ENCODE peak calls at places on chromosomes 6 and 20, in nine cellular contexts. F, T, Z, S, N, P, V, J and I are unnamed samples. For H3K4me1, the result is how much of the 10 kb centered on the place peaks cover.

GRCh38 chr6:36808634-36809033 is 30.6 kb downstream of the CPNE5 start:
- DNase-seq in F (no peak), T (no peak), Z (no peak), S (no peak), N (no peak), P (no peak), V (no peak), J (no peak), I (no peak)

GRCh38 chr6:34934516-34934915 is 45.5 kb downstream of the ANKS1A start:
- DNase-seq in F (peak), T (no peak), Z (no peak), S (no peak), N (peak), P (no peak), V (peak), J (no peak), I (no peak)

GRCh38 chr6:11025094-11025493 is 19.0 kb downstream of the ELOVL2 start:
- DNase-seq in F (no peak), T (no peak), Z (no peak), S (no peak), N (no peak), P (no peak), V (no peak), J (no peak), I (no peak)

GRCh38 chr20:16170406-16170971 is 402.8 kb downstream of the KIF16B start:
- DNase-seq in F (no peak), T (no peak), Z (no peak), S (no peak), N (no peak), P (no peak), V (no peak), J (no peak), I (no peak)

GRCh38 chr20:17138237-17138636 is 88.6 kb upstream of the PCSK2 start:
- DNase-seq in F (no peak), T (peak), Z (no peak), S (no peak), N (no peak), P (no peak), V (no peak), J (no peak), I (no peak)

GRCh38 chr6:143673638-143674037 is 4.1 kb upstream of the PHACTR2 start:
- DNase-seq in F (no peak), T (peak), Z (peak), S (no peak), N (no peak), P (no peak), V (no peak), J (peak), I (no peak)

GRCh38 chr20:35011589-35012226 is 56.0 kb downstream of the MYH7B start:
- DNase-seq in F (no peak), T (no peak), Z (no peak), S (no peak), N (peak), P (no peak), V (no peak), J (no peak), I (no peak)

GRCh38 chr6:135314543-135314942 is 133.4 kb downstream of the MYB start:
- DNase-seq in F (no peak), T (no peak), Z (no peak), S (no peak), N (no peak), P (no peak), V (no peak), J (no peak), I (no peak)

GRCh38 chr20:7714549-7714948 is 225.7 kb downstream of the HAO1 start:
- DNase-seq in F (no peak), T (no peak), Z (no peak), S (no peak), N (no peak), P (no peak), V (no peak), J (no peak), I (no peak)

GRCh38 chr6:104855507-104855906 is 4.2 kb downstream of the HACE1 start:
- DNase-seq in F (no peak), T (no peak), Z (no peak), S (no peak), N (no peak), P (no peak), V (no peak), J (no peak), I (no peak)

GRCh38 chr20:50690979-50691584 is at the start of gene RIPOR3:
- DNase-seq in F (no peak), T (peak), Z (peak), S (no peak), N (peak), P (no peak), V (peak), J (peak), I (no peak)

GRCh38 chr20:14344746-14345145 is 7.3 kb upstream of the FLRT3 start:
- DNase-seq in F (no peak), T (peak), Z (no peak), S (no peak), N (no peak), P (no peak), V (no peak), J (peak), I (no peak)

GRCh38 chr6:16576391-16577368 is 184.6 kb downstream of the ATXN1 start:
- DNase-seq in F (no peak), T (no peak), Z (no peak), S (no peak), N (no peak), P (no peak), V (no peak), J (no peak), I (no peak)

GRCh38 chr20:38315290-38315966 is 11.5 kb downstream of the BPI start:
- DNase-seq in F (no peak), T (no peak), Z (no peak), S (no peak), N (no peak), P (no peak), V (no peak), J (peak), I (no peak)

GRCh38 chr20:50190251-50191064 is at the start of gene CEBPB:
- DNase-seq in F (peak), T (peak), Z (peak), S (peak), N (peak), P (peak), V (peak), J (peak), I (peak)

GRCh38 chr20:31764641-31765305 is 25.7 kb downstream of the TPX2 start:
- DNase-seq in F (no peak), T (no peak), Z (no peak), S (no peak), N (no peak), P (no peak), V (no peak), J (no peak), I (no peak)

DNA sequence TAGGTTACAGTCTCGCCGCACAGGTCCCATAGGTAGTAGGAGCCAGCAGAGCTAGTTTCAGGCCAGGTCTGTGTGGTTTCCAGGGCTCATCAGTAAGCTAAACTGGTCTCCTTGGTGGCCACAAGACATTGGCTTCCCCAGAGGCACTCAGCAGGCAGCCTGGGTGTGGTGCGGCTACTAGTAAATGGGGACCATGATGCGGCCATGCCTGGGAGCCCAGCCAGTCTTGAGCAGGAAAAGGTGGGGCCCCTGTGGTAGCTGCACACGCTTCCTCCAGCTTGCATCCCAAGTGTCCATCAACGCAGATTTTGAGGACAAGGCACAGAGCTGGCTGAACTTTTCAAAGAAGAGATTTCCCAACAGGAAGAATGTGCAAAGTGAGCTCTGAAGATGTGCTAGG is 107.5 kb upstream of the NAA20 start:
- DNase-seq in F (no peak), T (no peak), Z (no peak), S (no peak), N (peak), P (no peak), V (peak), J (no peak), I (no peak)
- H3K4me1 ChIP-seq in F (under half), T (under half), Z (under half), S (under half), N (under half), P (under half), V (under half), J (under half), I (under half)

GRCh38 chr6:149751239-149751638 is 1.7 kb downstream of the PCMT1 start:
- DNase-seq in F (no peak), T (no peak), Z (no peak), S (no peak), N (no peak), P (no peak), V (no peak), J (no peak), I (no peak)
- H3K4me1 ChIP-seq in F (under half), T (under half), Z (under half), S (under half), N (under half), P (under half), V (under half), J (under half), I (under half)

DNA sequence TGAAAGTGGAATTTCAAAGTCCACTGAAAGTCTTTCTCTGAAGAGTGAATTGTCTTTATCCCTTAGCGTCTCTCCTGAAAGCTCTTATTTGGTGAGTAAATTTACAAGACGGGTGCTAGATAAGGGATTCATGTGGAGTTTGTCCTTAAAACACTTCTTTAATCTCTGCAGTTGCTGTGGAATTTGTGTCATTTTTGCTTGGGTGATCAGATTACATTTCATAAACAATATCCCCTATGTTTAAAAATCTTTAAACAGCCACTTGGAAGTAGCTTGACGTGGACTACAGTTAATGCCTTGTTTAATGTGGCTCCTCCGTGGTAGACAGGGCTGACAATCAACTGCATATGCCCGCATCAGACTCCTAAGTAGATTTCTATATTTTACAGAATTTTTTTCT is 175.4 kb upstream of the ZNF217 start:
- DNase-seq in F (no peak), T (no peak), Z (no peak), S (no peak), N (no peak), P (no peak), V (no peak), J (no peak), I (no peak)
- H3K4me1 ChIP-seq in F (under half), T (under half), Z (under half), S (under half), N (under half), P (under half), V (under half), J (under half), I (under half)

GRCh38 chr6:45493761-45494160 is 116.0 kb upstream of the SUPT3H start:
- DNase-seq in F (no peak), T (no peak), Z (no peak), S (no peak), N (no peak), P (no peak), V (no peak), J (no peak), I (no peak)
- H3K4me1 ChIP-seq in F (under half), T (under half), Z (under half), S (under half), N (under half), P (under half), V (under half), J (under half), I (under half)

GRCh38 chr6:163744256-163744925 is 329.9 kb downstream of the QKI start:
- DNase-seq in F (no peak), T (no peak), Z (no peak), S (no peak), N (no peak), P (no peak), V (no peak), J (no peak), I (no peak)
- H3K4me1 ChIP-seq in F (under half), T (under half), Z (under half), S (under half), N (under half), P (under half), V (under half), J (under half), I (under half)

GRCh38 chr20:63443606-63444395 is 28.7 kb downstream of the KCNQ2 start:
- DNase-seq in F (no peak), T (no peak), Z (no peak), S (no peak), N (no peak), P (no peak), V (no peak), J (no peak), I (no peak)

GRCh38 chr20:63445075-63445734 is 27.2 kb downstream of the KCNQ2 start:
- DNase-seq in F (no peak), T (no peak), Z (no peak), S (no peak), N (no peak), P (no peak), V (no peak), J (no peak), I (no peak)

GRCh38 chr20:63441777-63442493 is 30.5 kb downstream of the KCNQ2 start:
- DNase-seq in F (peak), T (peak), Z (no peak), S (peak), N (no peak), P (peak), V (peak), J (peak), I (peak)

GRCh38 chr20:63446174-63447024 is 26.1 kb downstream of the KCNQ2 start:
- DNase-seq in F (no peak), T (no peak), Z (no peak), S (no peak), N (no peak), P (no peak), V (no peak), J (no peak), I (no peak)

DNA sequence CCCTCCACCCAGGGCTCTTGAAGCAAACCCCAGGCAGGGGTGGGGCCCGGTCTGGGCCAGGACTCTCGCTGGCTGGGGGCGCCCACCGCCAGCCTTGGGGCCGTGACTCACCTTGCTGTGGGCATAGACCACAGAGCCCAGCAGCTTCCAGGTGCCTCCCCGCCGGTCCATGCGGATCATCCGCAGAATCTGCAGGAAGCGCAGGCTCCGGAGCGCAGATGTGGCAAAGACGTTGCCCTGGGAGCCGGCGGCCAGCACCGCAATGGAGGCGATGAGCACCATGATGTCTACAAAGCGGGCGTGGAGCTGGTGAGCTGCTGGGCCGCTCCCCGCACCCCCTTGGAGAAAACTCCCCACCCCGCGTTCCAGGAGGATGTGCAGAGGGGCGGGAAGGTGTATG is 27.9 kb downstream of the KCNQ2 start:
- DNase-seq in F (no peak), T (no peak), Z (no peak), S (no peak), N (no peak), P (no peak), V (no peak), J (no peak), I (no peak)
- H3K4me1 ChIP-seq in F (under half), T (under half), Z (under half), S (under half), N (under half), P (under half), V (under half), J (under half), I (under half)